ENCODE peak calls at places on chromosome 7, in ten cellular contexts. One of them, this sample, is unnamed.
A peak's percentile ranks its signal among the peaks of the same experiment; 100 is the strongest.

GRCh38 chr7:106070567-106071254 is 41.4 kb downstream of the SYPL1 start:
- DNase-seq in amniotic stem cell: no peak
- DNase-seq in NCI-H2081: peak; percentile 48
- DNase-seq in activated naive CD8-positive, alpha-beta T cell treated with anti-CD3 and anti-CD28 coated beads, Interleukin-2, amount 50 U/mL, for 24 hours: no peak
- DNase-seq in left ventricle myocardium inferior: no peak
- DNase-seq in stimulated activated CD8-positive, alpha-beta memory T cell treated with anti-CD3 and anti-CD28 coated beads, Interleukin-15, amount 100 ng/mL, for 4 hours: no peak
- DNase-seq in neural crest cell: no peak
- DNase-seq in transverse colon: no peak
- DNase-seq in foreskin fibroblast: no peak
- DNase-seq in HEK293T: no peak
- DNase-seq in this sample: no peak

GRCh38 chr7:149783386-149784250 is 10.2 kb upstream of the ZNF467 start:
- DNase-seq in amniotic stem cell: no peak
- DNase-seq in NCI-H2081: no peak
- DNase-seq in activated naive CD8-positive, alpha-beta T cell treated with anti-CD3 and anti-CD28 coated beads, Interleukin-2, amount 50 U/mL, for 24 hours: no peak
- DNase-seq in left ventricle myocardium inferior: no peak
- DNase-seq in stimulated activated CD8-positive, alpha-beta memory T cell treated with anti-CD3 and anti-CD28 coated beads, Interleukin-15, amount 100 ng/mL, for 4 hours: no peak
- DNase-seq in neural crest cell: no peak
- DNase-seq in transverse colon: no peak
- DNase-seq in foreskin fibroblast: no peak
- DNase-seq in HEK293T: no peak
- DNase-seq in this sample: no peak

GRCh38 chr7:47307311-47307710 is 274.6 kb downstream of the TNS3 start:
- DNase-seq in amniotic stem cell: no peak
- DNase-seq in NCI-H2081: no peak
- DNase-seq in activated naive CD8-positive, alpha-beta T cell treated with anti-CD3 and anti-CD28 coated beads, Interleukin-2, amount 50 U/mL, for 24 hours: no peak
- DNase-seq in left ventricle myocardium inferior: no peak
- DNase-seq in stimulated activated CD8-positive, alpha-beta memory T cell treated with anti-CD3 and anti-CD28 coated beads, Interleukin-15, amount 100 ng/mL, for 4 hours: no peak
- DNase-seq in neural crest cell: no peak
- DNase-seq in transverse colon: no peak
- DNase-seq in foreskin fibroblast: no peak
- DNase-seq in HEK293T: no peak
- DNase-seq in this sample: no peak

GRCh38 chr7:101681170-101682007 is 52.3 kb upstream of the MYL10 start:
- DNase-seq in amniotic stem cell: peak; percentile 79
- DNase-seq in NCI-H2081: no peak
- DNase-seq in activated naive CD8-positive, alpha-beta T cell treated with anti-CD3 and anti-CD28 coated beads, Interleukin-2, amount 50 U/mL, for 24 hours: no peak
- DNase-seq in left ventricle myocardium inferior: peak; percentile 51
- DNase-seq in stimulated activated CD8-positive, alpha-beta memory T cell treated with anti-CD3 and anti-CD28 coated beads, Interleukin-15, amount 100 ng/mL, for 4 hours: no peak
- DNase-seq in neural crest cell: no peak
- DNase-seq in transverse colon: no peak
- DNase-seq in foreskin fibroblast: peak; percentile 90
- DNase-seq in HEK293T: no peak
- DNase-seq in this sample: peak; percentile 44

GRCh38 chr7:51123322-51124021 is 193.1 kb downstream of the COBL start:
- DNase-seq in amniotic stem cell: peak; percentile 84
- DNase-seq in NCI-H2081: no peak
- DNase-seq in activated naive CD8-positive, alpha-beta T cell treated with anti-CD3 and anti-CD28 coated beads, Interleukin-2, amount 50 U/mL, for 24 hours: peak; percentile 57
- DNase-seq in left ventricle myocardium inferior: no peak
- DNase-seq in stimulated activated CD8-positive, alpha-beta memory T cell treated with anti-CD3 and anti-CD28 coated beads, Interleukin-15, amount 100 ng/mL, for 4 hours: peak; percentile 11
- DNase-seq in neural crest cell: no peak
- DNase-seq in transverse colon: no peak
- DNase-seq in foreskin fibroblast: peak; percentile 95
- DNase-seq in HEK293T: no peak
- DNase-seq in this sample: peak; percentile 95

GRCh38 chr7:123289200-123289599 is 89.4 kb upstream of the SLC13A1 start:
- DNase-seq in amniotic stem cell: no peak
- DNase-seq in NCI-H2081: no peak
- DNase-seq in activated naive CD8-positive, alpha-beta T cell treated with anti-CD3 and anti-CD28 coated beads, Interleukin-2, amount 50 U/mL, for 24 hours: no peak
- DNase-seq in left ventricle myocardium inferior: no peak
- DNase-seq in stimulated activated CD8-positive, alpha-beta memory T cell treated with anti-CD3 and anti-CD28 coated beads, Interleukin-15, amount 100 ng/mL, for 4 hours: no peak
- DNase-seq in neural crest cell: no peak
- DNase-seq in transverse colon: no peak
- DNase-seq in foreskin fibroblast: no peak
- DNase-seq in HEK293T: no peak
- DNase-seq in this sample: no peak

GRCh38 chr7:142500364-142500763 is 242.5 kb upstream of the PRSS58 start:
- DNase-seq in amniotic stem cell: no peak
- DNase-seq in NCI-H2081: no peak
- DNase-seq in activated naive CD8-positive, alpha-beta T cell treated with anti-CD3 and anti-CD28 coated beads, Interleukin-2, amount 50 U/mL, for 24 hours: no peak
- DNase-seq in left ventricle myocardium inferior: no peak
- DNase-seq in stimulated activated CD8-positive, alpha-beta memory T cell treated with anti-CD3 and anti-CD28 coated beads, Interleukin-15, amount 100 ng/mL, for 4 hours: no peak
- DNase-seq in neural crest cell: no peak
- DNase-seq in transverse colon: peak; percentile 54
- DNase-seq in foreskin fibroblast: no peak
- DNase-seq in HEK293T: no peak
- DNase-seq in this sample: no peak

GRCh38 chr7:66281678-66282593 is 76.8 kb downstream of the TPST1 start:
- DNase-seq in amniotic stem cell: peak; percentile 88
- DNase-seq in NCI-H2081: no peak
- DNase-seq in activated naive CD8-positive, alpha-beta T cell treated with anti-CD3 and anti-CD28 coated beads, Interleukin-2, amount 50 U/mL, for 24 hours: no peak
- DNase-seq in left ventricle myocardium inferior: no peak
- DNase-seq in stimulated activated CD8-positive, alpha-beta memory T cell treated with anti-CD3 and anti-CD28 coated beads, Interleukin-15, amount 100 ng/mL, for 4 hours: no peak
- DNase-seq in neural crest cell: no peak
- DNase-seq in transverse colon: no peak
- DNase-seq in foreskin fibroblast: peak; percentile 93
- DNase-seq in HEK293T: no peak
- DNase-seq in this sample: peak; percentile 74

GRCh38 chr7:11786186-11786585 is 45.8 kb downstream of the THSD7A start:
- DNase-seq in amniotic stem cell: no peak
- DNase-seq in NCI-H2081: peak; percentile 6
- DNase-seq in activated naive CD8-positive, alpha-beta T cell treated with anti-CD3 and anti-CD28 coated beads, Interleukin-2, amount 50 U/mL, for 24 hours: no peak
- DNase-seq in left ventricle myocardium inferior: no peak
- DNase-seq in stimulated activated CD8-positive, alpha-beta memory T cell treated with anti-CD3 and anti-CD28 coated beads, Interleukin-15, amount 100 ng/mL, for 4 hours: no peak
- DNase-seq in neural crest cell: no peak
- DNase-seq in transverse colon: no peak
- DNase-seq in foreskin fibroblast: no peak
- DNase-seq in HEK293T: peak; percentile 8
- DNase-seq in this sample: peak; percentile 25

GRCh38 chr7:123557016-123557630 is 495 bp downstream of the NDUFA5 start:
- DNase-seq in amniotic stem cell: no peak
- DNase-seq in NCI-H2081: no peak
- DNase-seq in activated naive CD8-positive, alpha-beta T cell treated with anti-CD3 and anti-CD28 coated beads, Interleukin-2, amount 50 U/mL, for 24 hours: no peak
- DNase-seq in left ventricle myocardium inferior: no peak
- DNase-seq in stimulated activated CD8-positive, alpha-beta memory T cell treated with anti-CD3 and anti-CD28 coated beads, Interleukin-15, amount 100 ng/mL, for 4 hours: no peak
- DNase-seq in neural crest cell: no peak
- DNase-seq in transverse colon: no peak
- DNase-seq in foreskin fibroblast: no peak
- DNase-seq in HEK293T: no peak
- DNase-seq in this sample: no peak

GRCh38 chr7:108016841-108017775 is 14.1 kb upstream of the LAMB1 start:
- DNase-seq in amniotic stem cell: no peak
- DNase-seq in NCI-H2081: peak; percentile 63
- DNase-seq in activated naive CD8-positive, alpha-beta T cell treated with anti-CD3 and anti-CD28 coated beads, Interleukin-2, amount 50 U/mL, for 24 hours: no peak
- DNase-seq in left ventricle myocardium inferior: no peak
- DNase-seq in stimulated activated CD8-positive, alpha-beta memory T cell treated with anti-CD3 and anti-CD28 coated beads, Interleukin-15, amount 100 ng/mL, for 4 hours: no peak
- DNase-seq in neural crest cell: no peak
- DNase-seq in transverse colon: no peak
- DNase-seq in foreskin fibroblast: peak; percentile 54
- DNase-seq in HEK293T: peak; percentile 49
- DNase-seq in this sample: peak; percentile 94

GRCh38 chr7:2617710-2617975 is 14.1 kb upstream of the TTYH3 start:
- DNase-seq in amniotic stem cell: no peak
- DNase-seq in NCI-H2081: no peak
- DNase-seq in activated naive CD8-positive, alpha-beta T cell treated with anti-CD3 and anti-CD28 coated beads, Interleukin-2, amount 50 U/mL, for 24 hours: no peak
- DNase-seq in left ventricle myocardium inferior: peak; percentile 50
- DNase-seq in stimulated activated CD8-positive, alpha-beta memory T cell treated with anti-CD3 and anti-CD28 coated beads, Interleukin-15, amount 100 ng/mL, for 4 hours: no peak
- DNase-seq in neural crest cell: no peak
- DNase-seq in transverse colon: no peak
- DNase-seq in foreskin fibroblast: no peak
- DNase-seq in HEK293T: no peak
- DNase-seq in this sample: no peak

GRCh38 chr7:23472046-23472445 is 1.8 kb upstream of the IGF2BP3 start:
- DNase-seq in amniotic stem cell: no peak
- DNase-seq in NCI-H2081: peak; percentile 28
- DNase-seq in activated naive CD8-positive, alpha-beta T cell treated with anti-CD3 and anti-CD28 coated beads, Interleukin-2, amount 50 U/mL, for 24 hours: no peak
- DNase-seq in left ventricle myocardium inferior: no peak
- DNase-seq in stimulated activated CD8-positive, alpha-beta memory T cell treated with anti-CD3 and anti-CD28 coated beads, Interleukin-15, amount 100 ng/mL, for 4 hours: no peak
- DNase-seq in neural crest cell: no peak
- DNase-seq in transverse colon: no peak
- DNase-seq in foreskin fibroblast: no peak
- DNase-seq in HEK293T: no peak
- DNase-seq in this sample: no peak

GRCh38 chr7:142181211-142181610 is 69.7 kb downstream of the MGAM2 start:
- DNase-seq in amniotic stem cell: no peak
- DNase-seq in NCI-H2081: no peak
- DNase-seq in activated naive CD8-positive, alpha-beta T cell treated with anti-CD3 and anti-CD28 coated beads, Interleukin-2, amount 50 U/mL, for 24 hours: no peak
- DNase-seq in left ventricle myocardium inferior: no peak
- DNase-seq in stimulated activated CD8-positive, alpha-beta memory T cell treated with anti-CD3 and anti-CD28 coated beads, Interleukin-15, amount 100 ng/mL, for 4 hours: no peak
- DNase-seq in neural crest cell: no peak
- DNase-seq in transverse colon: no peak
- DNase-seq in foreskin fibroblast: no peak
- DNase-seq in HEK293T: no peak
- DNase-seq in this sample: no peak

GRCh38 chr7:99824091-99824490 is 3.7 kb upstream of the CYP3A43 start:
- DNase-seq in amniotic stem cell: no peak
- DNase-seq in NCI-H2081: no peak
- DNase-seq in activated naive CD8-positive, alpha-beta T cell treated with anti-CD3 and anti-CD28 coated beads, Interleukin-2, amount 50 U/mL, for 24 hours: no peak
- DNase-seq in left ventricle myocardium inferior: no peak
- DNase-seq in stimulated activated CD8-positive, alpha-beta memory T cell treated with anti-CD3 and anti-CD28 coated beads, Interleukin-15, amount 100 ng/mL, for 4 hours: no peak
- DNase-seq in neural crest cell: no peak
- DNase-seq in transverse colon: no peak
- DNase-seq in foreskin fibroblast: no peak
- DNase-seq in HEK293T: no peak
- DNase-seq in this sample: no peak

This sample was measured in foreskin keratinocyte.